ENCODE peak calls at places on chromosome 21, in six cellular contexts. B is astrocyte of the spinal cord, O is upper lobe of right lung, Q is fibroblast of pulmonary artery, Y is nephron progenitor cell, V is BE2C. R is an unnamed sample.

GRCh38 chr21:35239811-35240219 is 190.7 kb upstream of the RUNX1 start:
- DNase-seq in B (no peak), O (no peak), Q (no peak), Y (peak; percentile 43), V (no peak), R (no peak)

GRCh38 chr21:34598931-34599400 is 15.9 kb downstream of the RCAN1 start:
- DNase-seq in B (peak; percentile 18), O (no peak), Q (no peak), Y (no peak), V (no peak), R (no peak)

GRCh38 chr21:45860493-45861155 is 120.9 kb upstream of the COL6A1 start:
- DNase-seq in B (no peak), O (no peak), Q (no peak), Y (no peak), V (no peak), R (no peak)

GRCh38 chr21:38355992-38356781 is 99.4 kb downstream of the KCNJ15 start:
- DNase-seq in B (peak; percentile 74), O (peak; percentile 91), Q (peak; percentile 77), Y (peak; percentile 93), V (peak; percentile 73), R (peak; percentile 85)

GRCh38 chr21:20802631-20803260 is 195.5 kb upstream of the NCAM2 start:
- DNase-seq in B (no peak), O (no peak), Q (no peak), Y (no peak), V (peak; percentile 18), R (no peak)

GRCh38 chr21:38333290-38334272 is 76.8 kb downstream of the KCNJ15 start:
- DNase-seq in B (no peak), O (no peak), Q (peak; percentile 59), Y (no peak), V (no peak), R (no peak)

GRCh38 chr21:27421654-27422053 is 454.8 kb upstream of the ADAMTS5 start:
- DNase-seq in B (no peak), O (no peak), Q (peak; percentile 46), Y (no peak), V (no peak), R (no peak)

GRCh38 chr21:45919593-45919992 is 62.0 kb upstream of the COL6A1 start:
- DNase-seq in B (no peak), O (no peak), Q (no peak), Y (no peak), V (no peak), R (no peak)

GRCh38 chr21:21174676-21175075 is 176.5 kb downstream of the NCAM2 start:
- DNase-seq in B (no peak), O (no peak), Q (no peak), Y (no peak), V (no peak), R (no peak)

GRCh38 chr21:45330075-45330781 is 42.5 kb upstream of the POFUT2 start:
- DNase-seq in B (peak; percentile 84), O (peak; percentile 91), Q (peak; percentile 85), Y (no peak), V (peak; percentile 9), R (no peak)

GRCh38 chr21:36134820-36135390 is at the start of gene CBR3:
- DNase-seq in B (peak; percentile 73), O (peak; percentile 77), Q (peak; percentile 36), Y (peak; percentile 40), V (peak; percentile 20), R (peak; percentile 39)

GRCh38 chr21:17783003-17783402 is 36.2 kb downstream of the C21orf91 start:
- DNase-seq in B (no peak), O (no peak), Q (no peak), Y (no peak), V (no peak), R (no peak)

GRCh38 chr21:17463441-17463840 is 49.4 kb upstream of the CXADR start:
- DNase-seq in B (peak; percentile 79), O (no peak), Q (peak; percentile 92), Y (no peak), V (no peak), R (no peak)

GRCh38 chr21:14271053-14271452 is 55.1 kb downstream of the RBM11 start:
- DNase-seq in B (no peak), O (no peak), Q (no peak), Y (no peak), V (no peak), R (no peak)

GRCh38 chr21:45413922-45414321 is 9.0 kb downstream of the COL18A1 start:
- DNase-seq in B (no peak), O (no peak), Q (no peak), Y (no peak), V (peak; percentile 4), R (no peak)

GRCh38 chr21:17352937-17353655 is 159.7 kb upstream of the CXADR start:
- DNase-seq in B (no peak), O (no peak), Q (no peak), Y (no peak), V (peak; percentile 38), R (no peak)

GRCh38 chr21:31880816-31881215 is 8.0 kb downstream of the HUNK start:
- DNase-seq in B (no peak), O (no peak), Q (no peak), Y (no peak), V (no peak), R (no peak)

GRCh38 chr21:31260790-31261189 is 83.3 kb downstream of the TIAM1 start:
- DNase-seq in B (no peak), O (no peak), Q (peak; percentile 69), Y (no peak), V (no peak), R (no peak)

GRCh38 chr21:45430521-45431501 is 25.8 kb downstream of the COL18A1 start:
- DNase-seq in B (peak; percentile 45), O (no peak), Q (no peak), Y (peak; percentile 85), V (no peak), R (no peak)

GRCh38 chr21:35294231-35294898 is 245.3 kb upstream of the RUNX1 start:
- DNase-seq in B (no peak), O (no peak), Q (peak; percentile 36), Y (no peak), V (no peak), R (no peak)

GRCh38 chr21:45421846-45422775 is 17.1 kb downstream of the COL18A1 start:
- DNase-seq in B (no peak), O (peak; percentile 54), Q (no peak), Y (peak; percentile 2), V (no peak), R (no peak)

GRCh38 chr21:19547951-19548635 is 1144.5 kb upstream of the TMPRSS15 start:
- DNase-seq in B (no peak), O (no peak), Q (no peak), Y (no peak), V (no peak), R (no peak)

GRCh38 chr21:24424786-24425185 is 1182.5 kb downstream of the MRPL39 start:
- DNase-seq in B (no peak), O (no peak), Q (no peak), Y (no peak), V (no peak), R (no peak)

DNA sequence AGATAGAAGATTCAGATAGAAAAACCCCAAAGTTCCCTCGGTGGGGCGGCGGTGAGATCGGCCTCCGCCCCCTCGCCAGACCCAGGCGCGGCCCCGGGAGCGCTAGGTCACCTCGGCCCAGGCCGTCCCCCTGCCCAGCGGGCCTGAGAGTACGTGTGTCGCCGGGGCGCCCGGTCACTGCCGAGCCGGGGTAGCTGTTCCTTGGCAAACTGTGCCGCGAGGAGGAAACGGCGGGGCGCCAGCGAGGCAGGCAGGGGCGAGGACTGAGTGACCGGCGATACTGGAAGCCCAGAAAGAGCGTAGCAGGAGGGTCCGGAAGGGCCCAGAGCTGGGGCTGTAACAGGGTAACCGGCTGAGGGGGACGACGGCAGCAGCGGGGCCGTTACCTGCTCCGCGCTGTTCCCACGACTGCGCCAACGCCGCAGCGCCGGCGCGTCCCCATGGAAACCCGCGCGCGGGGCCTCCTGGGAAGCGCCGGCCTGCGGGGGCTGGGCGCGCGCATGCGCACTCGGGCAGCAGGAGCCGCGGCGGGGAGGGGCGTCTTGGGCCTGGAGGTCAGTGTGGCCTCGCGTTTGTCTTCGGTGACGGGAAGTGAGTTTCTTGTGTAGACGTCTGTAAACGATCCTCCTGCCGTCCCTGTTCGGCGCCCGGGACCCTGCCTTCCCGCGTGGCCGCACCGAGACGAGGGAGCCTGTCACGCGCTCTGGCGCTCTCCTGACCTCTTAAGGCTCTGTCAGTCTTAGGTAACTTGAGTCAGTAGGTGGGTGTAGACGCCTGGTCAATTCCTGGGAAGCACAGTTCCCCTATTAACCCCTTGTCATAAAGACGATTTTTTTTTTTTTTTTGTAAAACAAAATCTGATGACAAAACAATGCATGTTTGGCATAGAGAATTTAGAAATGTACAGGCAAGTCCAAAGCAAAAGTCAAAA is at the start of gene LCA5L:
- DNase-seq in B (peak; percentile 87), O (peak; percentile 97), Q (peak; percentile 92), Y (peak; percentile 97), V (peak; percentile 93), R (peak; percentile 98)
- TF ChIP-seq CTCF in B (no peak), O (no peak), Q (peak; percentile 15), Y (no peak), V (no peak), R (no peak)

DNA sequence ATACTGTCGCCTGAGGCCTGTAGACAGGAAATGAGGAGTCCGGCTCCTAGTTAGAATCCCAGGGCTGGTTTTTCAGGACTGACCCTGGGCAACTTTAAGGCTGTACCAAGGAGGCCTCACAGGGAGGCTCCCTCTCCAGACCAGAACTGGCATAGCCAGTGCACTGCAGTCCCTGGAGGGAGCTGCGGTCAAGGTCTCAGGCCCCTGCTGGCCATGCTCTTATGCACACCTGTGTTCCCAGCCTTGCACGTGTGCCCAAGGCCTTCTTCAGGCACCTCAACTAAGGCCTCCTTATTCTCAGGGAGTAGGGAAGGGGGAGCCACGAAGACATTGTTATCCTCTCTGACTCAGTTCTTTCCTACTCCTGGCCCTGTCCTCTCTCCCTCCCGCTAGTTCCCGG is 22.0 kb upstream of the IFNAR1 start:
- DNase-seq in B (no peak), O (no peak), Q (no peak), Y (no peak), V (no peak), R (no peak)
- TF ChIP-seq CTCF in B (no peak), O (no peak), Q (no peak), Y (no peak), V (no peak), R (no peak)

GRCh38 chr21:28521932-28522826 is 470.5 kb downstream of the LTN1 start:
- DNase-seq in B (peak; percentile 56), O (no peak), Q (peak; percentile 69), Y (no peak), V (peak; percentile 67), R (no peak)
- TF ChIP-seq CTCF in B (peak; percentile 56), O (peak; percentile 28), Q (peak; percentile 61), Y (no peak), V (peak; percentile 82), R (peak; percentile 34)

DNA sequence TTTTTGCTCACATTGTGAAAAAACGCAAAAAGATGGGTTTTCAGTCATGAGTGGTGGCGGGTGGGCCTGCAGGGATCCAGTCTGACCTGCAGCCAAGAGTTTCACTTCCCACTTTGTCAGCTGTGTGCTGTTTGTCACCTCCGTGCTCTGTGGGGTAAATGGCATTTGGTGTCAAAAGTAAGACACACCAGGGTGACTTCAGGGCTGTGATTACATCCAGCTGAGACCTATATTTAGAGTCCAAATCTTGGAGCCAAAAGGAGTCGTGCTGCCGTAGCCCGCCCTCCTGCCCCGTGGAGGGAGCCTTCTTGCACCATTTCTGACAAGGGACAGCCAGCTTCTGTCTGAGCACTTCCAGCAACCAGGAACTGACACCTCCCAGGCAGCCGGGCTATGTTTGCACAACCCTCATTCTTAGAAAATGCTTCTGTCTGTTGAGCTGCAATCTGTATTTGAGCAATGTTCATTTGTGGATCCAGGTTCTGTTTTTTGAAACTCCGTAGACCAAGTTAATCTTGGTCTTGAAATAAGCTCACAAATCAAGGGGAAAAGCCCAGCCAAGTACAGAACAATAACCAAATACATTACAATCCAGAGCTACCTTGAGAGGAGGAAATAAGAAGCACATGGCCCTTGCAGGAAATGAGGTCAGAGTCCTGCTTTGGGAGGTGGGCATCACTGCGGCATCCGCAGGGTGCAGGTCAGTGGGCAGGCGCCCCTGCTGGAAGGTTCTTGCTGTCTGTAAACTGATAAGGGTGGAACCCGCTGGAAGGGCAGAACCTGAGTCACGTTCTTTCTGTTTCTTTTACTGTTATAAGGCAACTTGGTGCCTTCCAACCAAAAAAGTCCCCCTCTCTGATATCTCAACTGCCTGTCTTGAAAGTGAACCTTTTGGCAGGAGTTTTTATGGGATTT is 14.4 kb downstream of the ABCG1 start:
- DNase-seq in B (peak; percentile 12), O (peak; percentile 85), Q (peak; percentile 88), Y (no peak), V (peak; percentile 62), R (peak; percentile 82)
- TF ChIP-seq CTCF in B (no peak), O (peak; percentile 38), Q (peak; percentile 39), Y (no peak), V (peak; percentile 51), R (no peak)